ENCODE peak calls at places on chromosomes 3 and 15, in eight cellular contexts. Q is A549, D is K562, P is breast epithelium, Y is HCT116, J is stomach, T is heart left ventricle, W is suprapubic skin. N is an unnamed sample.

GRCh38 chr3:134036291-134036690 is 6.6 kb upstream of the SLCO2A1 start:
- DNase-seq in Q (no peak), D (no peak), P (no peak), Y (no peak), J (no peak), T (no peak), W (no peak), N (no peak)

GRCh38 chr3:121979734-121980449 is 42.2 kb downstream of the ILDR1 start:
- DNase-seq in Q (no peak), D (no peak), P (no peak), Y (no peak), J (no peak), T (no peak), W (no peak), N (no peak)

GRCh38 chr3:15610083-15610482 is 8.5 kb downstream of the BTD start:
- DNase-seq in Q (peak; percentile 64), D (no peak), P (no peak), Y (peak; percentile 21), J (peak; percentile 53), T (no peak), W (no peak), N (no peak)

GRCh38 chr3:18648868-18649450 is 223.8 kb upstream of the SATB1 start:
- DNase-seq in Q (no peak), D (no peak), P (no peak), Y (no peak), J (no peak), T (no peak), W (no peak), N (no peak)

GRCh38 chr3:84108442-84108971 is 850.3 kb upstream of the CADM2 start:
- DNase-seq in Q (peak; percentile 21), D (no peak), P (no peak), Y (no peak), J (no peak), T (no peak), W (no peak), N (no peak)

GRCh38 chr15:38651328-38652038 is 86.9 kb upstream of the RASGRP1 start:
- DNase-seq in Q (no peak), D (no peak), P (no peak), Y (no peak), J (no peak), T (no peak), W (no peak), N (peak; percentile 81)

GRCh38 chr3:46471371-46471914 is 6.7 kb upstream of the LTF start:
- DNase-seq in Q (no peak), D (no peak), P (no peak), Y (no peak), J (no peak), T (peak; percentile 6), W (peak; percentile 56), N (no peak)

GRCh38 chr3:143633816-143634215 is 214.5 kb downstream of the SLC9A9 start:
- DNase-seq in Q (no peak), D (no peak), P (no peak), Y (no peak), J (no peak), T (no peak), W (no peak), N (no peak)

GRCh38 chr3:183500349-183500748 is 55.2 kb downstream of the KLHL6 start:
- DNase-seq in Q (no peak), D (no peak), P (no peak), Y (no peak), J (no peak), T (no peak), W (no peak), N (no peak)

GRCh38 chr15:73982251-73982962 is 9.7 kb downstream of the STOML1 start:
- DNase-seq in Q (no peak), D (no peak), P (no peak), Y (no peak), J (peak; percentile 72), T (peak; percentile 87), W (peak; percentile 93), N (peak; percentile 90)

GRCh38 chr15:77617507-77618285 is 15.0 kb downstream of the LINGO1 start:
- DNase-seq in Q (peak; percentile 60), D (no peak), P (no peak), Y (peak; percentile 13), J (no peak), T (no peak), W (no peak), N (no peak)

GRCh38 chr3:58366699-58367098 is 34.0 kb downstream of the PXK start:
- DNase-seq in Q (no peak), D (no peak), P (no peak), Y (no peak), J (no peak), T (no peak), W (no peak), N (no peak)

GRCh38 chr3:57252404-57252803 is 24.9 kb downstream of the APPL1 start:
- DNase-seq in Q (no peak), D (no peak), P (no peak), Y (no peak), J (no peak), T (no peak), W (no peak), N (no peak)

GRCh38 chr3:171358171-171358890 is 101.9 kb downstream of the TNIK start:
- DNase-seq in Q (no peak), D (no peak), P (no peak), Y (no peak), J (no peak), T (no peak), W (no peak), N (no peak)

GRCh38 chr15:78243076-78243475 is 8.7 kb upstream of the ACSBG1 start:
- DNase-seq in Q (no peak), D (no peak), P (no peak), Y (no peak), J (no peak), T (no peak), W (no peak), N (no peak)

GRCh38 chr3:50164056-50164455 is 8.9 kb downstream of the SEMA3F start:
- DNase-seq in Q (peak; percentile 50), D (no peak), P (peak; percentile 90), Y (no peak), J (peak; percentile 92), T (no peak), W (peak; percentile 91), N (no peak)

GRCh38 chr3:141336672-141337522 is 31.4 kb upstream of the ZBTB38 start:
- DNase-seq in Q (no peak), D (no peak), P (no peak), Y (no peak), J (no peak), T (no peak), W (no peak), N (no peak)

GRCh38 chr3:17233398-17233800 is 348.6 kb downstream of the PLCL2 start:
- DNase-seq in Q (peak; percentile 46), D (peak; percentile 39), P (no peak), Y (peak; percentile 52), J (no peak), T (no peak), W (no peak), N (no peak)
- TF ChIP-seq CTCF in Q (peak; percentile 83), D (peak; percentile 83), P (peak; percentile 26), Y (peak; percentile 79), J (peak; percentile 66), T (peak; percentile 56), W (peak; percentile 38), N (peak; percentile 77)

GRCh38 chr3:175416600-175416999 is 557.5 kb downstream of the NAALADL2 start:
- DNase-seq in Q (no peak), D (no peak), P (no peak), Y (no peak), J (no peak), T (no peak), W (no peak), N (no peak)

GRCh38 chr3:175422744-175423143 is 563.6 kb downstream of the NAALADL2 start:
- DNase-seq in Q (no peak), D (no peak), P (no peak), Y (no peak), J (no peak), T (no peak), W (no peak), N (no peak)

GRCh38 chr3:175426805-175427204 is 567.7 kb downstream of the NAALADL2 start:
- DNase-seq in Q (no peak), D (no peak), P (no peak), Y (no peak), J (no peak), T (no peak), W (no peak), N (no peak)

DNA sequence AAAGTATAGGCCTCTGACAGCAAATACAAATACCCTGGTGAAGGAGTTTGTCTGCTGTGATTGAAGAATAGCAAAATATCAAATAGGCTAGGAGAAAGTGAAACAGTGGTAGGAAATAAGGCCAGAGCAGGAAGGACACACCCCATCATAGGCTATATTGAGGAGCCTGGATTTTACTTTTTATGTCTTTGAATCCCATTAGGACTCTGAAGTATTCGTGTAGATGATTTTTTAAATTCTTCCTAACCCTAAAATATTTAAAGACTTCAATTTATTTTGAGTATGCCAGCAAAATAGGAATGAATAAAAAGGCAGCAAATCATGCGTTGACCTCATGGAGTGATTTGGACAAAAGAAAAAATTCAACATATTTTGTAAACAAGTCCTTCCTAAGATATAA is 562.8 kb downstream of the NAALADL2 start:
- DNase-seq in Q (no peak), D (no peak), P (no peak), Y (no peak), J (no peak), T (no peak), W (no peak), N (no peak)
- TF ChIP-seq POLR2A in Q (no peak), D (no peak), P (no peak), Y (no peak), J (no peak), T (no peak), W (no peak), N (no peak)

DNA sequence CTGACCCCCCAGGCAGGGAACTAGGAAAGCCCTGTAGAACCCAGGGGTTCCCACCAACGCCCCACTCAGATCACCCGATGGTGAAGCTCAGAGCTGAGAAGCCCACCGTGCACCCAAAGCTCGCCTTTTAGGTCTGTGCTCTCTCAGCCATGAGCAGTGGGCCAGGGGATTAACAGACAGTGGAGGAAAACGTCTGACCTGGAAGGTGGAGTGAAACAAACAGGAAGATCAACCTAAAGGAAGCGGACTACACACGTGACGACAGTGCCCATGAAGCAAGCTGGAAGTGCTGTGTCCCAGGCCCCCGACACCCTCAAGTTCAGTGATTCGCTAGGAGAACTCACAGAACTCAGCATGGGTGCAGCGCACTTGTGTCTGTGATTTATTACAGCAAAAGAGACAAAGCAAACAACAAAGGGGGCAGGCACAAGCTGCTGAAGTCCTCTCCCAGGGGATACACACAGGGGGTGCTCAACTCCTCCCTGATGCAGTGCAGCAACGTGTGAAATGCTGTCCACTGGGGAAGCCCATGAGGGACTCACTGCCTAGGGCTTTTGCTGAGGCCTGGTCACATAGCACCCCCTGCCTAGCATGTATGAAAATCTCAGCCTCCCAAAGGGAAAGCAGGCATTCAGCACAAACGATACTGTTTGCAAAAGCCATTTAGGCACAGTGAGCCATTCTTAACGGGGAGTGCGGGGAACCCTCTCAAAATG is 43.5 kb downstream of the CFAP92 start:
- DNase-seq in Q (peak; percentile 15), D (no peak), P (no peak), Y (peak; percentile 21), J (no peak), T (no peak), W (peak; percentile 50), N (peak; percentile 29)
- TF ChIP-seq CTCF in Q (no peak), D (peak; percentile 31), P (no peak), Y (peak; percentile 41), J (no peak), T (no peak), W (no peak), N (no peak)

DNA sequence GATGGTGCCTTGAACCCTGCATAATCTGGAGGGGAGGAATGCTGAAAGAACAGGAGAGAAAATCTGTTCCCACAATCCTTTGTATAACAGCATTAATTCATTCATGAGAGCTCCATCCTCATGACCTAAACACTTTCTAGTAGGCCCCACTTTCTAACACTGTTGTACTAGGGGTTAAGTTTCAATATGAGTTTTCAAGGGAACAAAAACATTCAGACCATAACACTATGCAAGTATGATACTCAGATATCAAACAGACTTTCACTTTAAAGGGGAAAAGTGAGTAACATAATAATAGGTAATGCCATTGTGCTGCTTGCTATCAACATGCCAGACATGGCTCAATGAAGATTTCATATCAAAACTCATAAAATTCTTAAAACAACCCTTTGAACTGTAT is 32.4 kb upstream of the PLSCR2 start:
- DNase-seq in Q (no peak), D (no peak), P (no peak), Y (no peak), J (no peak), T (no peak), W (no peak), N (no peak)
- TF ChIP-seq POLR2A in Q (no peak), D (no peak), P (no peak), Y (no peak), J (no peak), T (no peak), W (no peak), N (no peak)

N was measured in spleen.